ENCODE peak calls at places on chromosomes 16 and 17, in six cellular contexts. P is IMR-90, R is HFFc6, X is RWPE1, W is endothelial cell of umbilical vein, Q is activated B cell treated with CpG ODN at 0.5 μM for 24 hours. F is an unnamed sample.

GRCh38 chr16:11405331-11406176 is 60.3 kb downstream of the RMI2 start:
- DNase-seq in P (peak), R (no peak), X (no peak), W (peak), Q (peak), F (no peak)

GRCh38 chr17:42484304-42484703 is 25.6 kb downstream of the ATP6V0A1 start:
- DNase-seq in P (no peak), R (no peak), X (no peak), W (peak), Q (no peak), F (no peak)

GRCh38 chr17:40932608-40933007 is 4.8 kb downstream of the KRT23 start:
- DNase-seq in P (no peak), R (no peak), X (no peak), W (no peak), Q (no peak), F (no peak)

GRCh38 chr16:57446530-57447141 is 549 bp downstream of the CIAPIN1 start:
- DNase-seq in P (peak), R (peak), X (peak), W (peak), Q (no peak), F (peak)

GRCh38 chr16:75244225-75244792 is 7.1 kb downstream of the BCAR1 start:
- DNase-seq in P (peak), R (peak), X (no peak), W (peak), Q (no peak), F (no peak)

GRCh38 chr16:1767116-1767994 is 4.0 kb downstream of the NME3 start:
- DNase-seq in P (no peak), R (no peak), X (no peak), W (no peak), Q (no peak), F (no peak)

GRCh38 chr16:75053791-75054555 is 55.1 kb downstream of the ZNRF1 start:
- DNase-seq in P (no peak), R (no peak), X (no peak), W (peak), Q (no peak), F (no peak)

GRCh38 chr17:57051886-57052342 is 33.1 kb upstream of the AKAP1 start:
- DNase-seq in P (no peak), R (no peak), X (no peak), W (no peak), Q (no peak), F (no peak)

GRCh38 chr17:82267575-82268379 is 5.7 kb downstream of the CSNK1D start:
- DNase-seq in P (peak), R (peak), X (peak), W (peak), Q (no peak), F (no peak)

GRCh38 chr17:979211-979538 is 401 bp downstream of the NXN start:
- DNase-seq in P (no peak), R (no peak), X (no peak), W (no peak), Q (no peak), F (no peak)

GRCh38 chr16:68711421-68712139 is 25.5 kb upstream of the CDH1 start:
- DNase-seq in P (no peak), R (no peak), X (no peak), W (no peak), Q (no peak), F (no peak)

GRCh38 chr16:68704232-68704867 is 32.7 kb upstream of the CDH1 start:
- DNase-seq in P (peak), R (peak), X (peak), W (peak), Q (peak), F (peak)

GRCh38 chr16:68713430-68713829 is 23.7 kb upstream of the CDH1 start:
- DNase-seq in P (no peak), R (no peak), X (no peak), W (no peak), Q (no peak), F (no peak)

DNA sequence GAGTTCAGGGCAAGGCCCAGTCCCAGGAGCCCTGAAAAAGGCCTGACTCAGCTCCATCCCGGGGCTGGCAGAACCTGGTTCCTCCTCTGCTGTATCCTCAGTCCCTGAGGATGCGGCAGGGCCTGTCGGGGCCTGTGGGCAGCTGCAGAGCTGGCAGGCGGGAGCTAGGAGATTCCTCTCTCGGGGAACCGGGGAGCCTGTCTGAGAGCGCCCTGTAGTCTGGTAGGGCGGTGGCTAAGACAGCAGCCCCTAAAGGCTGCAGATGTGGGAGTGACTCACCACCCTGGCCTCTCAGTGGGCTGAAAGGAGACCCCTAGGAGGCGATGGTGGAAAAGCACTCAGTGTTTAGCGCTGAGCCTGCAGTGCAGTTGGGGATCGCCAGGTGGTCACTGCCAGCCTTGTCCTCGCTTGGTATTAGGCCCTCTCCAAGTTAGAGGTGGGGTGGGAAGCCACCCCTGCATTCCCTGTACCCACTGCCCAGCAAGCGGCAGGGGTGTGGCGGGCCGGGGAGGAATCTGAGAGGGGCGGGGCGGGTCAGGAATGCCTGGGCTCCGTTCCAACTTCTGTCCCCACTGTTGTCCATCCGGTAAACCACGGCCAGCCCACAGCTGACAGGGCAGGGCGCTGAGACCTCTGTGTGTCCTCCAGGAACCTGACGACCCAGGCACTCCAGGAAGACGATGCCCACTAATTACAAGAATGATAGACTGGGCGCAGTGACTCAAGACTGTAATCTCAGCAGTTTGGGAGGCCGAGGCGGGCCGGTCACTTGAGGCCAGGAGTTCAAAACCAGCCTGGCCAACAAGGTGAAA is 29.5 kb upstream of the CDH1 start:
- DNase-seq in P (no peak), R (no peak), X (peak), W (no peak), Q (no peak), F (no peak)
- TF ChIP-seq CTCF in P (no peak), R (no peak), X (peak), W (no peak), Q (no peak), F (peak)

GRCh38 chr17:4956493-4957061 is 5.7 kb downstream of the ENO3 start:
- DNase-seq in P (no peak), R (no peak), X (no peak), W (no peak), Q (no peak), F (no peak)
- TF ChIP-seq CTCF in P (peak), R (peak), X (no peak), W (peak), Q (no peak), F (no peak)

GRCh38 chr17:78101112-78101511 is 27.4 kb downstream of the TMC6 start:
- DNase-seq in P (no peak), R (no peak), X (no peak), W (no peak), Q (no peak), F (no peak)

GRCh38 chr17:78103311-78103710 is 25.2 kb downstream of the TMC6 start:
- DNase-seq in P (peak), R (no peak), X (no peak), W (no peak), Q (no peak), F (no peak)

GRCh38 chr17:78105101-78105500 is 23.5 kb downstream of the TMC6 start:
- DNase-seq in P (no peak), R (no peak), X (no peak), W (no peak), Q (no peak), F (no peak)

GRCh38 chr17:78104540-78104941 is 24.0 kb downstream of the TMC6 start:
- DNase-seq in P (no peak), R (no peak), X (no peak), W (no peak), Q (no peak), F (no peak)

GRCh38 chr17:78101542-78101941 is 27.0 kb downstream of the TMC6 start:
- DNase-seq in P (no peak), R (no peak), X (no peak), W (no peak), Q (no peak), F (no peak)
- TF ChIP-seq CTCF in P (no peak), R (no peak), X (no peak), W (no peak), Q (no peak), F (no peak)

GRCh38 chr17:79090503-79091372 is 16.1 kb downstream of the ENGASE start:
- DNase-seq in P (no peak), R (no peak), X (no peak), W (no peak), Q (no peak), F (no peak)
- TF ChIP-seq CTCF in P (peak), R (peak), X (peak), W (peak), Q (no peak), F (peak)

GRCh38 chr17:77618173-77618572 is 340.3 kb upstream of the TNRC6C start:
- DNase-seq in P (no peak), R (no peak), X (no peak), W (no peak), Q (no peak), F (no peak)

GRCh38 chr17:77619851-77620250 is 338.7 kb upstream of the TNRC6C start:
- DNase-seq in P (peak), R (peak), X (peak), W (no peak), Q (no peak), F (no peak)

GRCh38 chr17:77618731-77619130 is 339.8 kb upstream of the TNRC6C start:
- DNase-seq in P (no peak), R (no peak), X (no peak), W (no peak), Q (no peak), F (no peak)

GRCh38 chr17:77619326-77619725 is 339.2 kb upstream of the TNRC6C start:
- DNase-seq in P (no peak), R (no peak), X (no peak), W (no peak), Q (no peak), F (no peak)

DNA sequence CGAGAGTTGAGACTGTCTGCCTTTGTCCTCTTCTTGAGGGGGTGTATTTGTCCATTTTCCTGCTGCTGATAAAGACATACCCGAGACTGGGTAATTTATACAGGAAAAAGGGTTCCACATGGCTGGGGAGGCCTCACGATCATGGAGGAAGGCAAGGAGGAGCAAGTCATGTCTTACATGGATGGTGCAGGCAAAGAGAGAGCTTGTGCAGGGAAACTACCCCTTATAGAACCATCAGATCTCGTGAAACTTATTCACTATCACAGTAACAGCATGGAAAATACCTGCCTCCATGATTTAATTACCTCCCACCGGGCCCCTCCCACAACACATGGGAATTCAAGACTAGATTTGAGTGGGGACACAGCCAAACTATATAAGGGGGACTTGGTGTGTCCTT is 338.2 kb upstream of the TNRC6C start:
- DNase-seq in P (no peak), R (no peak), X (no peak), W (no peak), Q (no peak), F (no peak)
- TF ChIP-seq CTCF in P (no peak), R (no peak), X (no peak), W (no peak), Q (no peak), F (no peak)

DNA sequence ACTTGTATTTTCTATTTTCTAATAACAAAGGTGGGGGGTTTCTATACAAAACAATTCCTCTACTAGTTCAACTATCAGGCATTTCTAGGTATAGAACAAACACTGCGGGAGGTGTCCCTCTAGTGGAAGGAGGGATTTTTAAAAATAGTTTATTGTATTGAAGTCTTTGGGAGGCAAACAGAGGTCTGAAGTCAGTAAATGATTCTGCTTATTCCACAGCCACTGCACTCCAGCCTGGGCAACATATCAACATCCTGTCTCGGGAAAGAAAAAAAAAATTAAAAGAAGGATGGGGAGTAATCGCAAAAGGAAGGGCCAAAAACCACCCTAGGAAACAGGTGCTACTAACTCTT is 648 bp upstream of the ERCC4 start:
- DNase-seq in P (peak), R (peak), X (peak), W (no peak), Q (no peak), F (no peak)
- TF ChIP-seq CTCF in P (peak), R (no peak), X (no peak), W (no peak), Q (no peak), F (no peak)